ENCODE peak calls at places on chromosomes 7 and 10, in seven cellular contexts. V is HCT116, R is H1, L is HepG2, X is SK-N-SH, C is K562, M is GM12878. W is an unnamed sample.

GRCh38 chr10:77289027-77289501 is 348.5 kb downstream of the KCNMA1 start:
- DNase-seq in V (no peak), X (no peak), L (no peak), C (no peak), M (no peak), R (peak), W (no peak)

GRCh38 chr10:58028597-58029366 is 238.9 kb downstream of the IPMK start:
- DNase-seq in R (no peak), M (no peak), V (no peak), C (no peak), L (no peak), X (no peak), W (no peak)

GRCh38 chr10:51341216-51341615 is 266.9 kb downstream of the PRKG1 start:
- DNase-seq in C (no peak), X (no peak), L (no peak), V (no peak), R (no peak), M (no peak), W (no peak)

GRCh38 chr10:93666030-93666429 is 36.4 kb downstream of the FRA10AC1 start:
- DNase-seq in M (no peak), X (no peak), V (no peak), C (no peak), L (no peak), R (no peak), W (no peak)

GRCh38 chr10:86400705-86401587 is 34.4 kb upstream of the GRID1 start:
- DNase-seq in X (peak), M (no peak), C (no peak), L (peak), R (peak), V (peak), W (peak)

GRCh38 chr7:50164552-50165220 is 71.6 kb upstream of the ZPBP start:
- DNase-seq in M (no peak), V (no peak), X (no peak), C (no peak), L (no peak), R (no peak), W (no peak)

GRCh38 chr10:33657154-33657900 is 322.9 kb upstream of the NRP1 start:
- DNase-seq in C (no peak), L (peak), M (no peak), X (peak), V (no peak), R (no peak), W (no peak)

GRCh38 chr10:43667317-43667731 is 18.6 kb upstream of the ZNF32 start:
- DNase-seq in C (peak), V (no peak), L (no peak), M (no peak), X (peak), R (peak), W (no peak)

GRCh38 chr10:8137272-8137680 is 82.8 kb downstream of the GATA3 start:
- DNase-seq in V (no peak), X (no peak), M (no peak), R (no peak), L (no peak), C (no peak), W (no peak)

GRCh38 chr7:91355680-91356435 is 91.6 kb downstream of the FZD1 start:
- DNase-seq in C (no peak), L (no peak), X (no peak), M (no peak), R (peak), V (no peak), W (no peak)

GRCh38 chr7:34449765-34450164 is 208.3 kb upstream of the NPSR1 start:
- DNase-seq in M (no peak), R (no peak), C (no peak), X (no peak), V (no peak), L (no peak), W (no peak)

GRCh38 chr10:60032723-60033122 is 126.4 kb upstream of the CCDC6 start:
- DNase-seq in V (peak), L (peak), X (peak), C (peak), M (peak), R (no peak), W (peak)

GRCh38 chr10:34655286-34656170 is 159.6 kb downstream of the PARD3 start:
- DNase-seq in X (peak), R (peak), C (peak), L (peak), V (peak), M (no peak), W (peak)

GRCh38 chr7:124655990-124656389 is 109.6 kb downstream of the GPR37 start:
- DNase-seq in R (no peak), C (no peak), L (no peak), M (no peak), V (no peak), X (no peak), W (no peak)

GRCh38 chr7:112238852-112239610 is 32.5 kb downstream of the ZNF277 start:
- DNase-seq in M (no peak), X (no peak), L (peak), V (no peak), R (no peak), C (no peak), W (peak)

GRCh38 chr10:102324061-102324460 is 71.4 kb upstream of the NFKB2 start:
- DNase-seq in L (no peak), M (no peak), C (no peak), V (no peak), R (no peak), X (no peak), W (no peak)

GRCh38 chr10:131824371-131825149 is 76.2 kb upstream of the PPP2R2D start:
- DNase-seq in R (no peak), L (no peak), X (no peak), M (no peak), V (no peak), C (no peak), W (no peak)

GRCh38 chr7:158924956-158925355 is 68.6 kb downstream of the DYNC2I1 start:
- DNase-seq in V (no peak), L (no peak), R (no peak), M (no peak), C (no peak), X (no peak), W (no peak)

GRCh38 chr7:48875300-48875916 is 48.9 kb upstream of the CDC14C start:
- DNase-seq in L (peak), R (peak), V (no peak), C (no peak), X (peak), M (no peak), W (peak)

GRCh38 chr7:7970620-7971307 is 2.2 kb downstream of the GLCCI1 start:
- DNase-seq in X (peak), R (no peak), M (no peak), C (peak), L (no peak), V (no peak), W (peak)

GRCh38 chr10:1309969-1310789 is 254.0 kb downstream of the WDR37 start:
- DNase-seq in X (no peak), M (no peak), L (no peak), R (peak), C (no peak), V (no peak), W (no peak)

GRCh38 chr7:36440880-36441279 is 51.2 kb downstream of the ANLN start:
- DNase-seq in V (peak), X (peak), M (no peak), R (no peak), L (peak), C (no peak), W (peak)

GRCh38 chr10:131259535-131259934 is 52.0 kb downstream of the TCERG1L start:
- DNase-seq in X (no peak), C (no peak), V (no peak), M (no peak), L (no peak), R (no peak), W (no peak)

GRCh38 chr7:129188372-129188891 is at the start of gene SMO:
- DNase-seq in X (peak), R (peak), L (peak), C (no peak), V (no peak), M (no peak), W (peak)

GRCh38 chr10:76329891-76330575 is 898.6 kb downstream of the LRMDA start:
- DNase-seq in C (no peak), M (no peak), R (no peak), X (no peak), L (no peak), V (no peak), W (no peak)

GRCh38 chr7:44048031-44048795 is 3.7 kb downstream of the DBNL start:
- DNase-seq in C (no peak), M (no peak), V (no peak), X (no peak), L (no peak), R (no peak), W (no peak)

GRCh38 chr10:131625041-131625440 is 275.8 kb upstream of the PPP2R2D start:
- DNase-seq in L (no peak), R (no peak), X (no peak), C (no peak), M (no peak), V (no peak), W (no peak)

GRCh38 chr7:26237035-26237807 is 35.7 kb downstream of the CBX3 start:
- DNase-seq in L (no peak), C (no peak), X (no peak), M (no peak), V (no peak), R (no peak), W (no peak)

GRCh38 chr10:22148956-22149355 is 68.9 kb downstream of the EBLN1 start:
- DNase-seq in M (no peak), R (no peak), X (no peak), L (no peak), V (no peak), C (no peak), W (no peak)

GRCh38 chr10:132120734-132121510 is 55.2 kb downstream of the JAKMIP3 start:
- DNase-seq in X (no peak), V (no peak), M (no peak), R (no peak), C (no peak), L (no peak), W (no peak)

GRCh38 chr7:7251742-7252141 is 69.4 kb downstream of the C1GALT1 start:
- DNase-seq in M (peak), R (no peak), L (no peak), V (no peak), C (no peak), X (no peak), W (no peak)

GRCh38 chr10:67402620-67403019 is 293.4 kb downstream of the CTNNA3 start:
- DNase-seq in L (no peak), R (no peak), M (no peak), X (no peak), C (no peak), V (no peak), W (no peak)
- TF ChIP-seq JUND in L (no peak), R (no peak), M (no peak), X (no peak), C (no peak), V (no peak), W (no peak)

GRCh38 chr7:92832623-92833023 is 3.8 kb downstream of the CDK6 start:
- DNase-seq in R (no peak), L (no peak), X (no peak), C (no peak), V (no peak), M (no peak), W (no peak)

GRCh38 chr7:92834661-92835139 is 1.7 kb downstream of the CDK6 start:
- DNase-seq in V (no peak), C (peak), M (no peak), X (peak), L (no peak), R (peak), W (no peak)

GRCh38 chr7:92835140-92835850 is 1.1 kb downstream of the CDK6 start:
- DNase-seq in M (no peak), R (no peak), V (peak), X (peak), C (peak), L (peak), W (peak)

GRCh38 chr7:92833024-92833765 is 3.2 kb downstream of the CDK6 start:
- DNase-seq in V (peak), C (peak), X (peak), M (no peak), R (peak), L (peak), W (peak)

GRCh38 chr7:92833766-92834605 is 2.4 kb downstream of the CDK6 start:
- DNase-seq in V (no peak), M (no peak), X (peak), C (peak), R (peak), L (peak), W (peak)
- TF ChIP-seq JUND in V (no peak), M (no peak), X (no peak), C (no peak), R (no peak), L (no peak), W (no peak)

DNA sequence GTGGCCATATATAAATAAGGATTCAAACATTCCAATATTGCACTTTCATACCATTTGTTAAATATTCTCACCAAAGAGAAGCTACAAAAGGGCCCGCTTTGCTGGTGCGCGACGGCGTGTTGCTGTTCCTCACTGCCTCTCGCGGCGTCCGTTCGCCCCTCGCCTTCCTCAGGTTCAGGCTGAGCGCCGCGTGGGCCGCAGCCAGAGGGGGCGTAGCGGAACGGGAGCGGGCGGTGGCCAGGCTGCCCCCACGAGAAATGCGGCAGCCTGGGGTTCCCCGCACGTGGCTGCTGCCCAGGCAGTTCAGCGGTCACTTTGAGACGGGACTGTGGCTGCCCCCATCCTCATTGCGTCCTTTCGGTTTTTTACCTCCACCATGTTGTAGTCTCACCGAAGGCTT is 67.3 kb upstream of the VWDE start:
- DNase-seq in L (no peak), R (no peak), V (no peak), C (no peak), X (no peak), M (no peak), W (no peak)
- TF ChIP-seq JUND in L (no peak), R (no peak), V (no peak), C (no peak), X (no peak), M (no peak), W (no peak)

DNA sequence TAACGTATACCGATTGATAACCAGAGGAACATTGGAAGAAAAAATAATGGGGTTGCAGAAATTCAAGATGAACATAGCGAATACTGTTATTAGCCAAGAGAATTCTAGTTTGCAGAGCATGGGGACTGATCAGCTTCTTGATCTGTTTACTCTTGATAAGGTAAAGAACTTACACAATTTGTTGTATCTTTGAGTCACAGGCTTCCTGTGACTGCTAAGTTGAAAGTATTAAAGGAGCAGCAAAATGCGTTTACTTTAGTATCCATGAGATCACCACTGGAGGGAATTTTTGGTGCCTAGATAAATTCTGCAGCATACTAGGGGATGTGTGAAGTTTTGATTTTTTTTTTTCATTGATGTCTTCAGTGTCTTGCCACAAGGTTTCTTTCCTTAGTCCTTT is 103.6 kb downstream of the BTAF1 start:
- DNase-seq in C (peak), X (no peak), M (no peak), R (no peak), V (no peak), L (peak), W (no peak)
- TF ChIP-seq JUND in C (peak), X (no peak), M (no peak), R (no peak), V (no peak), L (no peak), W (no peak)

GRCh38 chr7:57403601-57404342 is 46.2 kb upstream of the ZNF716 start:
- DNase-seq in R (no peak), L (no peak), X (peak), C (peak), M (no peak), V (no peak), W (peak)
- TF ChIP-seq JUND in R (no peak), L (no peak), X (no peak), C (no peak), M (no peak), V (no peak), W (no peak)

GRCh38 chr7:121872831-121873764 is at the start of gene PTPRZ1:
- DNase-seq in C (no peak), R (peak), V (no peak), M (no peak), L (no peak), X (peak), W (no peak)
- TF ChIP-seq JUND in C (no peak), R (no peak), V (no peak), M (no peak), L (no peak), X (no peak), W (no peak)